ENCODE peak calls at places on chromosome 13, in four cellular contexts. P is CD4-positive, alpha-beta memory T cell; M is left ventricle myocardium inferior; E is tibial artery. I is an unnamed sample.

GRCh38 chr13:31765441-31765840 is 26.1 kb downstream of the RXFP2 start:
- DNase-seq in M (no peak), P (no peak), E (no peak), I (no peak)

GRCh38 chr13:77859450-77859849 is 59.2 kb downstream of the EDNRB start:
- DNase-seq in E (no peak), P (no peak), M (peak; percentile 16), I (peak; percentile 50)

GRCh38 chr13:48398450-48399095 is 14.3 kb downstream of the LPAR6 start:
- DNase-seq in E (no peak), M (no peak), P (no peak), I (no peak)

GRCh38 chr13:102852556-102852955 is 6.7 kb downstream of the ERCC5 start:
- DNase-seq in E (no peak), M (no peak), P (no peak), I (no peak)

GRCh38 chr13:104773775-104774174 is 1707.6 kb upstream of the SLC10A2 start:
- DNase-seq in E (no peak), P (peak; percentile 0), M (no peak), I (no peak)

GRCh38 chr13:41107584-41108014 is 25.0 kb downstream of the KBTBD6 start:
- DNase-seq in M (no peak), E (no peak), P (no peak), I (no peak)

GRCh38 chr13:30907167-30907761 is 1.2 kb downstream of the MEDAG start:
- DNase-seq in M (no peak), P (no peak), E (peak; percentile 75), I (no peak)

GRCh38 chr13:24241336-24241735 is 68.0 kb upstream of the C1QTNF9 start:
- DNase-seq in E (no peak), M (no peak), P (no peak), I (no peak)

GRCh38 chr13:52862358-52863206 is 14.1 kb upstream of the PCDH8 start:
- DNase-seq in M (no peak), P (no peak), E (no peak), I (no peak)

GRCh38 chr13:42083138-42083770 is 34.8 kb downstream of the DGKH start:
- DNase-seq in P (no peak), E (no peak), M (no peak), I (no peak)

GRCh38 chr13:74280795-74281490 is 146.7 kb upstream of the KLF12 start:
- DNase-seq in E (no peak), P (no peak), M (no peak), I (no peak)

GRCh38 chr13:25899952-25900351 is 151.9 kb downstream of the SHISA2 start:
- DNase-seq in P (no peak), M (no peak), E (no peak), I (no peak)

GRCh38 chr13:48478401-48478800 is 54.5 kb downstream of the RCBTB2 start:
- DNase-seq in E (no peak), P (no peak), M (no peak), I (no peak)

GRCh38 chr13:23140492-23140891 is 40.3 kb upstream of the SGCG start:
- DNase-seq in E (no peak), M (no peak), P (no peak), I (no peak)

GRCh38 chr13:35349673-35350278 is 126.7 kb downstream of the MAB21L1 start:
- DNase-seq in M (no peak), P (no peak), E (no peak), I (no peak)

GRCh38 chr13:41416276-41416675 is 41.1 kb upstream of the RGCC start:
- DNase-seq in M (no peak), E (no peak), P (no peak), I (no peak)

GRCh38 chr13:72716776-72717175 is 10.7 kb downstream of the MZT1 start:
- DNase-seq in M (no peak), P (no peak), E (no peak), I (no peak)

GRCh38 chr13:48319458-48320395 is 16.2 kb downstream of the RB1 start:
- DNase-seq in E (no peak), M (no peak), P (no peak), I (no peak)

GRCh38 chr13:53151692-53152421 is 123.2 kb downstream of the OLFM4 start:
- DNase-seq in M (no peak), E (no peak), P (no peak), I (no peak)

GRCh38 chr13:78323848-78324247 is 279.5 kb downstream of the POU4F1 start:
- DNase-seq in E (no peak), P (no peak), M (no peak), I (no peak)

GRCh38 chr13:92821324-92821723 is 405.3 kb upstream of the GPC6 start:
- DNase-seq in E (no peak), M (no peak), P (no peak), I (no peak)

GRCh38 chr13:72726721-72727416 is 560 bp downstream of the MZT1 start:
- DNase-seq in P (no peak), E (peak; percentile 70), M (peak; percentile 42), I (peak; percentile 69)

GRCh38 chr13:91400094-91400462 is 1.7 kb downstream of the GPC5 start:
- DNase-seq in E (no peak), M (no peak), P (no peak), I (no peak)

GRCh38 chr13:45280751-45281634 is 60.0 kb downstream of the TPT1 start:
- DNase-seq in P (no peak), M (peak; percentile 59), E (peak; percentile 74), I (peak; percentile 45)

GRCh38 chr13:35470671-35471465 is 5.6 kb downstream of the MAB21L1 start:
- DNase-seq in P (no peak), M (peak; percentile 62), E (peak; percentile 73), I (peak; percentile 84)

GRCh38 chr13:72295173-72295572 is 428.2 kb upstream of the DACH1 start:
- DNase-seq in E (no peak), M (no peak), P (no peak), I (no peak)

GRCh38 chr13:83672611-83673010 is 209.7 kb downstream of the SLITRK1 start:
- DNase-seq in E (no peak), M (no peak), P (no peak), I (no peak)
- H3K4me3 ChIP-seq in E (no peak overlapping the region), M (no peak overlapping the region), P (no peak overlapping the region), I (no peak overlapping the region)

DNA sequence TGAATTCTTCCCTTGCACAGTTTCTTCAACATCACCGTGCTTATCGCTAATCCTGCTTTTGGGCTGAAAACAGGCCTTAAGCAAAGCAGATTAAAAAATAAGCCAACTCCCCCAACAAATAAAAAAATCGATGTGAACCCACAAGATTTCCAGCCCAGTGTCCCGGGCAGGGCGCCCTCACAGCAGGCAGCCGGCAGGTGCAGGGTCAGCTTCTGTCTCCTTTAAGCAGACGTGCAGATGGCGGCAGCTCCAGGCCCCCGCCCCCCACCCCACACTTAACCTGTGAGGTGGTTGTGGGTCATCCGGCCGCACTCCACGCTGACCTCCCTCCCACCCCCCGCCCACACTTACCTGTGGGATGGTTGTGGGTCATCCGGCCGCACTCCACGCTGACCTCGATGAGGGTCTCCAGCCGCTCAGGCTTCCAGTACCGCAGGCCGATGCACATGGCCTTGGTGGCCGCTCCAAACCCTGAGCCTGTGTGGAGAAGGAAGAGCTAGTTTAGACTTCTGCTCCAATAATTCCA is 19.8 kb downstream of the ADPRHL1 start:
- DNase-seq in E (no peak), M (no peak), P (no peak), I (no peak)
- H3K27ac ChIP-seq in E (no peak overlapping the region), M (peak overlapping the region; percentile 61), P (no peak overlapping the region), I (no peak overlapping the region)

DNA sequence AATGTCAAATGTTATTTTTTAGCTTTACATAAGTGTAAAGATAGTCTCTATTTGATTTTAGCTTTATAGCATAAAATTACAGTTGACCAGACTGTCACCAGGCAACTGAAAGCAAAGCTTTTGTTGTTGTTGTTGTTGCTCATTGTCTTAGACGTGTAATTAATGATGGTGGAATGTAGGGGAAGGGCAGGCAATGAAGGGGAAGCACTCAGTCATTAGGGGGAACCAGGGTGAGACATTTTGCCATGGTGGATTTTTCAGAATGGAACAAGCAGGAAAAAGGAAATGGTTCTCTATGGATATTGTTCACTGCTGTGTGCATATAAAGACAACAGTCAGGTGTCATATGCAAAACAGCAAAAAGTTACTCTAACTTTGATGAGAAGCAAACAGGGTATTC is 110.2 kb downstream of the LRCH1 start:
- DNase-seq in E (no peak), P (no peak), M (no peak), I (no peak)
- H3K4me1 ChIP-seq in E (peaks cover 31% of the 10 kb centered on the region), P (peaks cover 41% of the 10 kb centered on the region), M (peaks cover 93% of the 10 kb centered on the region), I (peaks cover 24% of the 10 kb centered on the region)

GRCh38 chr13:111844222-111844671 is 222.7 kb upstream of the SOX1 start:
- DNase-seq in P (no peak), M (no peak), E (peak; percentile 46), I (no peak)

GRCh38 chr13:111845621-111846351 is 221.2 kb upstream of the SOX1 start:
- DNase-seq in E (peak; percentile 35), M (no peak), P (no peak), I (no peak)

GRCh38 chr13:111844682-111845081 is 222.3 kb upstream of the SOX1 start:
- DNase-seq in P (no peak), M (no peak), E (peak; percentile 42), I (no peak)

GRCh38 chr13:111847964-111848363 is 219.0 kb upstream of the SOX1 start:
- DNase-seq in M (no peak), P (no peak), E (no peak), I (no peak)

DNA sequence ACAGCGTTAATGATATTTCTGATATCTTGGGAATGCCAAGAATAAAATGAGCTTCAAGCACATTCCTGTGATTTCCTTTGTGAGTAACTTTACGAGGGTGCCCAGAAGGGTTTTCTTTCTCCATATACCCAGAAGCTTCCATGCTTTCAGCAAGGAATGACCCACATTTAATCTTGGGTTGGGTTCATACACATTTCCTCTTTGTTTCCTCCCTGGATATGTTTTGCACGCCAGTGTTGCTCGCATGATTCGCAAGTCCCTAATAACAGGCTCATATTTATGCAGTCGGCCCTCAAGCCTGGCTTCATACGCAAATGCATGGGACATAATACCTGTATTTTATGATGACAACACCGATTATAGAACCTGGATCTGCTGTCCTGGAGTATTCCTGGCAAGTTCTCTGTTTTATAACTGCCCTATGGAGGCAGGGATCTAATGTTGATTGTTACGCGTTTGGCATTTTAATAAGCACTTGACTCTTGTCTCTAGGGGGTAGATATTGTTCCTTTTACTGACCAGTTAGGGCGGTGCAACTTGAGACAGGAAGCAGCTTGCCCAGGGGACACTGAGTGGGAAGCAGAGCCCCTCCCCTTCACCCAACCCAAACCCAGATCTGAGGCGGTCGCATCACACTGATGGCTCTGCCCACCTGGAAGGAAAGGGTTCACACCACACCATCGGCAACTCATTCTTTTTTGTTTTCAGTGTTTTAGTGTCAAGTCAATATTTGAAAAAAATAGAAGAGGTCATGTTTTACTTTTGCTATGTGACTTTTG is 220.4 kb upstream of the SOX1 start:
- DNase-seq in M (no peak), P (no peak), E (no peak), I (no peak)
- H3K4me3 ChIP-seq in M (peak overlapping the region; percentile 34), P (no peak overlapping the region), E (no peak overlapping the region), I (no peak overlapping the region)

I was measured in psoas muscle.